ENCODE peak calls at places on chromosomes 12 and 14, in five cellular contexts. R is astrocyte of the cerebellum, H is left ventricle myocardium inferior, P is mammary epithelial cell, Y is tibial nerve. B is an unnamed sample.

GRCh38 chr14:32896979-32897723 is 41.5 kb upstream of the NPAS3 start:
- DNase-seq in R (peak), H (no peak), P (peak), Y (no peak), B (no peak)

GRCh38 chr14:53493895-53494294 is 340.8 kb upstream of the DDHD1 start:
- DNase-seq in R (no peak), H (no peak), P (no peak), Y (no peak), B (no peak)

GRCh38 chr12:112148031-112148513 is 22.7 kb downstream of the TRAFD1 start:
- DNase-seq in R (peak), H (no peak), P (peak), Y (no peak), B (peak)

GRCh38 chr12:77724367-77724957 is 106.2 kb upstream of the NAV3 start:
- DNase-seq in R (peak), H (no peak), P (peak), Y (no peak), B (no peak)

GRCh38 chr14:100554082-100554677 is 33.0 kb downstream of the BEGAIN start:
- DNase-seq in R (no peak), H (peak), P (peak), Y (peak), B (no peak)

GRCh38 chr14:21652209-21652808 is 1.3 kb upstream of the OR4E2 start:
- DNase-seq in R (no peak), H (no peak), P (no peak), Y (no peak), B (no peak)

GRCh38 chr14:41403360-41403759 is 203.3 kb upstream of the LRFN5 start:
- DNase-seq in R (no peak), H (no peak), P (no peak), Y (no peak), B (no peak)

GRCh38 chr12:2268478-2269286 is 215.9 kb downstream of the CACNA1C start:
- DNase-seq in R (no peak), H (no peak), P (peak), Y (no peak), B (peak)

GRCh38 chr14:71933026-71933587 is 878 bp downstream of the RGS6 start:
- DNase-seq in R (no peak), H (no peak), P (peak), Y (no peak), B (no peak)

GRCh38 chr12:120783197-120783596 is 57.6 kb downstream of the ACADS start:
- DNase-seq in R (no peak), H (no peak), P (peak), Y (no peak), B (no peak)

GRCh38 chr14:103748539-103748867 is 32.9 kb downstream of the ZFYVE21 start:
- DNase-seq in R (no peak), H (no peak), P (no peak), Y (no peak), B (no peak)

GRCh38 chr12:12616512-12617275 is 5.0 kb downstream of the CREBL2 start:
- DNase-seq in R (no peak), H (no peak), P (no peak), Y (no peak), B (no peak)

GRCh38 chr14:33483110-33483509 is 467.8 kb downstream of the EGLN3 start:
- DNase-seq in R (no peak), H (no peak), P (no peak), Y (no peak), B (no peak)

DNA sequence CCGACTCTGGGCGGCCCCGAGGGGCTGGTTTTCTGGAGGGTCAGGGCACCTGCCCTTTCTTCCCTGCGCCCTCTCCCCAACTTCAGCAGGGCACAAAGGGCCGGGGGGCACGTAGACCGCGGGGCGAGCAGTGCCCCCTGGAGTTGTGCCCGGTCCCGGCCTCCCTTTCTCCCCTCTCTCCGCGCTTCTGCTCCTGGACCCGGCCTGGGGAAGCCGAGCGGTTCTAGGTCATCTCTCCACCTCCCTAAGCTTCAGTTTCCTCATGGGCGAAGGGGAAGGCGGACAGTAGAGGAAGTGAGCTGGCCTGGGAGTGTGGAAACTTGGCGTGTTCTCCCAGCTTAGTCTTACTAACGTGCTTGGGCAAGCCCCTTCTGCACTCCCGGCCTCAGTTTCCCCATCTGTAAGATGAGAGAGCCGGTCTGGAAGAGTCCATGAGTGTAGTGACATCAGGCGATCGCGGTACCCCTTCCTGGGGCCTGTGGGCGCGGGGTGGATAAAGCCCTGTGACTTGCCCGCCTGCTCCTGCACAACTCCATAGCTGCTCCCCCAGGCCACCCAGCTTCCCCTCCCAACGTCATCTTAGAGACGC is 158.6 kb upstream of the PARP11 start:
- DNase-seq in R (no peak), H (peak), P (peak), Y (no peak), B (no peak)
- H3K4me3 ChIP-seq in R (no peak), H (peak), P (no peak), Y (peak), B (peak)

GRCh38 chr12:103169-103981 is 36.8 kb downstream of the IQSEC3 start:
- DNase-seq in R (no peak), H (no peak), P (no peak), Y (no peak), B (no peak)
- H3K4me3 ChIP-seq in R (no peak), H (no peak), P (no peak), Y (no peak), B (no peak)

GRCh38 chr14:91945776-91946305 is 1.7 kb downstream of the FBLN5 start:
- DNase-seq in R (no peak), H (no peak), P (no peak), Y (no peak), B (no peak)
- H3K4me3 ChIP-seq in R (peak), H (peak), P (no peak), Y (peak), B (no peak)

GRCh38 chr14:28407931-28408330 is 358.7 kb upstream of the FOXG1 start:
- DNase-seq in R (no peak), H (no peak), P (no peak), Y (no peak), B (no peak)
- H3K4me3 ChIP-seq in R (no peak), H (no peak), P (no peak), Y (no peak), B (no peak)

DNA sequence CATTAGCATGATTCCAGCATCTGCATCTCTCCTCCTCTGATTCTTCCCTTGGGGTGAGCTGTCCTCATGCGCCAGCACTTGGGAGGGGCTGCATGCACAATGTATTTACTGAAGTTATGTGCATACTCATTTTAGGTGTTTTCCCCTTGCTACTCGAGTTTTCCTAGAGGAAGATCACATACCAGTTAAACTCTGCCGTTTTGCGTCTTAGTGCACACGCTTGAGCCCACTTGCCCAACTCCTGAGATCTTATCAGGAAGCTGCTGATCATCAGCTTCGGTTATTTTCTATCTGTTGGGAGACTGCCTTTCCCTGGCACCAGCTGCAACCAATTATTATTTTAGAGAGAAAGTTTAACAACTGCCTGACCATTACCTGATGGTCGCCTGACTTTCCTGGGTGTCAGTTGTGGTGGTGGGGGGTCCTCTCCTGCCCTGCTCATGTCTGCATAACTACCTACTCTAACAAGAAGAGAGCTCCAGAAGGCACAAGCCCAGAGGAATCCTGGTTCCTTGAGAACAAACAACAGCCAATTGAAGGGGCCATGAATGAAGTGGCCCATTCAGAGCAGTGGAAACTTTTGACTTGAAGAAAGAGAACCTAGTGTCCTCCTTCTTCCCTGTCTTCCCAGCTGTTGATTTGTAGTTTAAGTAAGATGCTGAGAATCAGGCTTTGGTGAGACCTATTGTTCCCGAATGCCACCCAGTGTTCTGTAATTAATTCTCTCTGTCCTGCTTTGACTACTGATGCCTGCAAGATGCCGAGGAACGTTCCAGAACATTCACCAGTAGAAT is 79.0 kb downstream of the C14orf132 start:
- DNase-seq in R (no peak), H (no peak), P (no peak), Y (no peak), B (peak)
- H3K4me3 ChIP-seq in R (no peak), H (no peak), P (no peak), Y (no peak), B (no peak)